ENCODE peak calls at places on chromosomes 12 and 14, in seven cellular contexts. H, M, F, W, X, L and B are unnamed samples.
A peak's percentile ranks its signal among the peaks of the same experiment; 100 is the strongest.

GRCh38 chr12:52126605-52127578 is 47.4 kb downstream of the SMIM41 start:
- DNase-seq in H (no peak), M (peak; percentile 68), F (no peak), W (no peak), X (no peak), L (no peak), B (no peak)

GRCh38 chr14:35221462-35221861 is 70.7 kb upstream of the PSMA6 start:
- DNase-seq in H (peak; percentile 25), M (no peak), F (no peak), W (no peak), X (no peak), L (no peak), B (no peak)

GRCh38 chr12:101018540-101018939 is 191.5 kb downstream of the SLC5A8 start:
- DNase-seq in H (peak; percentile 92), M (no peak), F (peak; percentile 76), W (no peak), X (peak; percentile 19), L (no peak), B (no peak)

GRCh38 chr14:68882235-68882634 is 89.4 kb upstream of the ZFP36L1 start:
- DNase-seq in H (no peak), M (peak; percentile 44), F (no peak), W (no peak), X (no peak), L (no peak), B (no peak)

GRCh38 chr14:36271939-36272907 is 48.2 kb downstream of the MBIP start:
- DNase-seq in H (peak; percentile 7), M (no peak), F (no peak), W (no peak), X (peak; percentile 56), L (peak; percentile 4), B (peak; percentile 6)

GRCh38 chr12:5348491-5348890 is 83.4 kb upstream of the NTF3 start:
- DNase-seq in H (no peak), M (no peak), F (no peak), W (no peak), X (peak; percentile 25), L (no peak), B (no peak)

GRCh38 chr12:89225808-89226368 is 126.4 kb downstream of the DUSP6 start:
- DNase-seq in H (peak; percentile 90), M (no peak), F (peak; percentile 90), W (no peak), X (peak; percentile 83), L (peak; percentile 45), B (no peak)

GRCh38 chr14:20482382-20482781 is 13.2 kb downstream of the PNP start:
- DNase-seq in H (no peak), M (no peak), F (no peak), W (no peak), X (no peak), L (no peak), B (no peak)

GRCh38 chr12:92503029-92503931 is 199.5 kb upstream of the PLEKHG7 start:
- DNase-seq in H (no peak), M (no peak), F (no peak), W (no peak), X (no peak), L (peak; percentile 79), B (peak; percentile 46)

GRCh38 chr14:91413547-91414474 is 3.8 kb downstream of the CCDC88C start:
- DNase-seq in H (no peak), M (no peak), F (no peak), W (peak; percentile 62), X (peak; percentile 97), L (no peak), B (no peak)

GRCh38 chr12:122946690-122947271 is 19.5 kb downstream of the ABCB9 start:
- DNase-seq in H (peak; percentile 99), M (peak; percentile 86), F (peak; percentile 100), W (no peak), X (no peak), L (peak; percentile 71), B (peak; percentile 75)

GRCh38 chr14:33693237-33693636 is 257.6 kb downstream of the EGLN3 start:
- DNase-seq in H (peak; percentile 88), M (no peak), F (no peak), W (no peak), X (no peak), L (no peak), B (no peak)

GRCh38 chr14:100375273-100375962 is 52.3 kb downstream of the SLC25A47 start:
- DNase-seq in H (peak; percentile 96), M (peak; percentile 83), F (no peak), W (no peak), X (peak; percentile 66), L (peak; percentile 78), B (peak; percentile 77)

GRCh38 chr14:95818581-95818980 is 58.1 kb upstream of the TUNAR start:
- DNase-seq in H (no peak), M (no peak), F (no peak), W (no peak), X (no peak), L (no peak), B (no peak)

GRCh38 chr12:51593539-51593938 is 2.5 kb downstream of the SCN8A start:
- DNase-seq in H (peak; percentile 60), M (no peak), F (no peak), W (no peak), X (peak; percentile 62), L (no peak), B (no peak)

GRCh38 chr12:95131589-95132335 is 58.3 kb upstream of the NR2C1 start:
- DNase-seq in H (no peak), M (no peak), F (no peak), W (no peak), X (no peak), L (no peak), B (no peak)

GRCh38 chr14:53035796-53036195 is 84.9 kb upstream of the FERMT2 start:
- DNase-seq in H (no peak), M (no peak), F (no peak), W (no peak), X (no peak), L (no peak), B (no peak)

GRCh38 chr14:33897878-33898535 is 52.9 kb downstream of the EGLN3 start:
- DNase-seq in H (no peak), M (no peak), F (no peak), W (no peak), X (no peak), L (no peak), B (no peak)

GRCh38 chr14:90629471-90629870 is 186.8 kb downstream of the TTC7B start:
- DNase-seq in H (no peak), M (no peak), F (no peak), W (no peak), X (no peak), L (no peak), B (no peak)

GRCh38 chr12:71548906-71549305 is 109.3 kb downstream of the LGR5 start:
- DNase-seq in H (no peak), M (no peak), F (no peak), W (no peak), X (no peak), L (no peak), B (no peak)

GRCh38 chr12:71556471-71556870 is 107.2 kb downstream of the ZFC3H1 start:
- DNase-seq in H (no peak), M (no peak), F (no peak), W (no peak), X (no peak), L (no peak), B (no peak)

GRCh38 chr12:71552728-71553501 is 110.7 kb downstream of the ZFC3H1 start:
- DNase-seq in H (no peak), M (no peak), F (no peak), W (no peak), X (no peak), L (no peak), B (no peak)

GRCh38 chr12:71546322-71546861 is 106.8 kb downstream of the LGR5 start:
- DNase-seq in H (no peak), M (no peak), F (no peak), W (no peak), X (no peak), L (no peak), B (peak; percentile 12)

GRCh38 chr12:71551529-71551928 is 111.9 kb downstream of the LGR5 start:
- DNase-seq in H (peak; percentile 20), M (no peak), F (no peak), W (no peak), X (peak; percentile 26), L (no peak), B (no peak)
- TF ChIP-seq CTCF in H (peak; percentile 43), M (peak; percentile 30), F (peak; percentile 27), W (peak; percentile 45), X (peak; percentile 57), L (peak; percentile 31), B (peak; percentile 27)

GRCh38 chr12:121011820-121012219 is 4.5 kb downstream of the C12orf43 start:
- DNase-seq in H (no peak), M (no peak), F (no peak), W (no peak), X (no peak), L (no peak), B (no peak)

GRCh38 chr12:121009744-121010143 is 6.5 kb downstream of the C12orf43 start:
- DNase-seq in H (peak; percentile 33), M (no peak), F (no peak), W (peak; percentile 38), X (peak; percentile 76), L (no peak), B (no peak)

GRCh38 chr12:121010860-121011259 is 5.4 kb downstream of the C12orf43 start:
- DNase-seq in H (no peak), M (no peak), F (no peak), W (no peak), X (no peak), L (no peak), B (no peak)

GRCh38 chr12:121015825-121016766 is at the start of gene C12orf43:
- DNase-seq in H (peak; percentile 85), M (peak; percentile 93), F (peak; percentile 48), W (peak; percentile 79), X (peak; percentile 98), L (peak; percentile 79), B (peak; percentile 97)

DNA sequence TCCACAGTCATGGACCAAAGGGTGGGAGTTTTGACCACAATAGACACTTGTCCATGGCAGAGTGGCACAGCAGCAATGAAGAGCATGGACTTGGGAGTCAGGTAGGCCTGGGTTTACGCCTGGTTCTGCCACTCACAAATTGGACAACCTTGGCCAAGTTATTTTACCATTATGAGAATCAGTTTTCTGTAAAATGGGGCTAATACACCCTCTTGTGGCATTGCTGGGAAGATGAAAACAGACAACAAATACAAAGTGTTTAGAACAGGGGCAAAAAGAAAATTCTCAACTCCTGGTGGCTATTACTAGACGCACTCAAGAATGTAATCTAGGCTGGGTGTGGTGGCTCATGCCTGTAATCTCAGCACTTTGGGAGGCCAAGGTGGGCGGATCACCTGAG is 2.6 kb downstream of the C12orf43 start:
- DNase-seq in H (no peak), M (no peak), F (no peak), W (no peak), X (no peak), L (no peak), B (no peak)
- TF ChIP-seq CTCF in H (no peak), M (no peak), F (peak; percentile 10), W (no peak), X (no peak), L (no peak), B (peak; percentile 21)

GRCh38 chr12:71754461-71755145 is at the start of gene RAB21:
- DNase-seq in H (peak; percentile 97), M (peak; percentile 99), F (peak; percentile 62), W (peak; percentile 95), X (peak; percentile 99), L (peak; percentile 95), B (peak; percentile 97)
- TF ChIP-seq CTCF in H (peak; percentile 32), M (peak; percentile 36), F (no peak), W (peak; percentile 36), X (no peak), L (no peak), B (peak; percentile 12)

DNA sequence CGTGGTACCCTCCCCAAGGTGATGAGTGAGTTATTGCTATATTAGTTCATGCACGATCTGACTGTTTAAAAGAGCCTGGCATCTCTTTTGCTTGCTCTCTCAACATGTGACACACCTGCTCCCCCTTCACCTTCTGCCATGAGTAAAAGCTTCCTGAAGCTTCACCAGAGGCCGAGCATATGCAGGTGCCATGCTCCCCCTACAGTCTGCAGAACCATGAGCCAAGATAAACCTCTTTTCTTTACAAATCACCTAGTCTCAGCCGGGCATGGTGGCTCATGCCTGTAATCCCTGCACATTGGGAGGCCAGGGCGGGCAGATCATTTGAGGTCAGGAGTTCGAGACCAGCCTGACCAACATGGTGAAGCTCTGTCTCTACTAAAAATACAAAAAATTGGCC is 61.8 kb downstream of the RNFT2 start:
- DNase-seq in H (no peak), M (no peak), F (no peak), W (no peak), X (no peak), L (no peak), B (no peak)
- TF ChIP-seq CTCF in H (no peak), M (no peak), F (no peak), W (no peak), X (no peak), L (no peak), B (no peak)